ENCODE peak calls at places on chromosome 2, in nine cellular contexts. One of them, this sample, is unnamed.

GRCh38 chr2:159516241-159516758 is 100.0 kb downstream of the BAZ2B start:
- DNase-seq in MM.1S: peak; percentile 88
- DNase-seq in foreskin fibroblast: no peak
- DNase-seq in lung: no peak
- DNase-seq in heart left ventricle: no peak
- DNase-seq in uterus: no peak
- DNase-seq in Peyer's patch: no peak
- DNase-seq in GM23338: peak; percentile 53
- DNase-seq in fibroblast of lung: peak; percentile 52
- DNase-seq in this sample: peak; percentile 18

GRCh38 chr2:85112906-85113625 is 20.1 kb upstream of the TCF7L1 start:
- DNase-seq in uterus: no peak
- DNase-seq in foreskin fibroblast: no peak
- DNase-seq in GM23338: no peak
- DNase-seq in lung: no peak
- DNase-seq in MM.1S: no peak
- DNase-seq in Peyer's patch: no peak
- DNase-seq in heart left ventricle: no peak
- DNase-seq in fibroblast of lung: peak; percentile 27
- DNase-seq in this sample: peak; percentile 29

GRCh38 chr2:45170976-45171514 is 161.8 kb upstream of the SIX2 start:
- DNase-seq in MM.1S: no peak
- DNase-seq in fibroblast of lung: no peak
- DNase-seq in GM23338: peak; percentile 21
- DNase-seq in lung: no peak
- DNase-seq in uterus: no peak
- DNase-seq in heart left ventricle: no peak
- DNase-seq in foreskin fibroblast: no peak
- DNase-seq in Peyer's patch: no peak
- DNase-seq in this sample: no peak

GRCh38 chr2:46471705-46472104 is 7.7 kb upstream of the TMEM247 start:
- DNase-seq in fibroblast of lung: no peak
- DNase-seq in uterus: no peak
- DNase-seq in foreskin fibroblast: no peak
- DNase-seq in GM23338: no peak
- DNase-seq in heart left ventricle: no peak
- DNase-seq in lung: no peak
- DNase-seq in Peyer's patch: no peak
- DNase-seq in MM.1S: no peak
- DNase-seq in this sample: no peak

GRCh38 chr2:190119257-190119656 is 56.7 kb upstream of the MSTN start:
- DNase-seq in heart left ventricle: peak; percentile 19
- DNase-seq in MM.1S: no peak
- DNase-seq in Peyer's patch: no peak
- DNase-seq in lung: no peak
- DNase-seq in uterus: peak; percentile 25
- DNase-seq in fibroblast of lung: peak; percentile 25
- DNase-seq in GM23338: peak; percentile 87
- DNase-seq in foreskin fibroblast: no peak
- DNase-seq in this sample: no peak

GRCh38 chr2:28780496-28780895 is 28.9 kb downstream of the PPP1CB start:
- DNase-seq in uterus: no peak
- DNase-seq in fibroblast of lung: no peak
- DNase-seq in lung: no peak
- DNase-seq in MM.1S: no peak
- DNase-seq in heart left ventricle: no peak
- DNase-seq in foreskin fibroblast: no peak
- DNase-seq in Peyer's patch: no peak
- DNase-seq in GM23338: no peak
- DNase-seq in this sample: no peak

GRCh38 chr2:178427458-178427857 is 23.5 kb downstream of the PRKRA start:
- DNase-seq in fibroblast of lung: no peak
- DNase-seq in foreskin fibroblast: no peak
- DNase-seq in lung: no peak
- DNase-seq in heart left ventricle: no peak
- DNase-seq in Peyer's patch: no peak
- DNase-seq in GM23338: no peak
- DNase-seq in MM.1S: no peak
- DNase-seq in uterus: no peak
- DNase-seq in this sample: no peak

GRCh38 chr2:191318037-191318728 is 73.0 kb downstream of the MYO1B start:
- DNase-seq in foreskin fibroblast: peak; percentile 82
- DNase-seq in fibroblast of lung: peak; percentile 77
- DNase-seq in MM.1S: no peak
- DNase-seq in GM23338: no peak
- DNase-seq in Peyer's patch: no peak
- DNase-seq in uterus: no peak
- DNase-seq in lung: no peak
- DNase-seq in heart left ventricle: no peak
- DNase-seq in this sample: peak; percentile 55

GRCh38 chr2:39114771-39115170 is 6.1 kb downstream of the SOS1 start:
- DNase-seq in Peyer's patch: no peak
- DNase-seq in uterus: no peak
- DNase-seq in lung: no peak
- DNase-seq in fibroblast of lung: peak; percentile 63
- DNase-seq in foreskin fibroblast: no peak
- DNase-seq in MM.1S: no peak
- DNase-seq in heart left ventricle: no peak
- DNase-seq in GM23338: no peak
- DNase-seq in this sample: peak; percentile 21

GRCh38 chr2:77008925-77009706 is 513.1 kb downstream of the LRRTM4 start:
- DNase-seq in uterus: no peak
- DNase-seq in GM23338: peak; percentile 16
- DNase-seq in heart left ventricle: no peak
- DNase-seq in Peyer's patch: no peak
- DNase-seq in foreskin fibroblast: no peak
- DNase-seq in fibroblast of lung: peak; percentile 45
- DNase-seq in MM.1S: no peak
- DNase-seq in lung: no peak
- DNase-seq in this sample: no peak

GRCh38 chr2:109210431-109211200 is 81.6 kb downstream of the SH3RF3 start:
- DNase-seq in GM23338: no peak
- DNase-seq in heart left ventricle: no peak
- DNase-seq in MM.1S: no peak
- DNase-seq in uterus: no peak
- DNase-seq in foreskin fibroblast: no peak
- DNase-seq in fibroblast of lung: peak; percentile 46
- DNase-seq in Peyer's patch: no peak
- DNase-seq in lung: no peak
- DNase-seq in this sample: peak; percentile 41

GRCh38 chr2:240949791-240950705 is 43.9 kb downstream of the CROCC2 start:
- DNase-seq in fibroblast of lung: no peak
- DNase-seq in heart left ventricle: peak; percentile 9
- DNase-seq in lung: no peak
- DNase-seq in MM.1S: no peak
- DNase-seq in uterus: no peak
- DNase-seq in GM23338: no peak
- DNase-seq in foreskin fibroblast: no peak
- DNase-seq in Peyer's patch: no peak
- DNase-seq in this sample: no peak

GRCh38 chr2:111117666-111118454 is 2.9 kb upstream of the BCL2L11 start:
- DNase-seq in GM23338: peak; percentile 47
- DNase-seq in foreskin fibroblast: peak; percentile 57
- DNase-seq in MM.1S: peak; percentile 10
- DNase-seq in uterus: peak; percentile 43
- DNase-seq in lung: no peak
- DNase-seq in fibroblast of lung: peak; percentile 78
- DNase-seq in Peyer's patch: peak; percentile 71
- DNase-seq in heart left ventricle: peak; percentile 47
- DNase-seq in this sample: peak; percentile 47

GRCh38 chr2:26043862-26044736 is 10.2 kb downstream of the RAB10 start:
- DNase-seq in MM.1S: peak; percentile 66
- DNase-seq in Peyer's patch: no peak
- DNase-seq in foreskin fibroblast: peak; percentile 29
- DNase-seq in heart left ventricle: peak; percentile 31
- DNase-seq in uterus: no peak
- DNase-seq in GM23338: peak; percentile 52
- DNase-seq in fibroblast of lung: peak; percentile 35
- DNase-seq in lung: no peak
- DNase-seq in this sample: peak; percentile 55

GRCh38 chr2:237505188-237505939 is 18.3 kb downstream of the MLPH start:
- DNase-seq in Peyer's patch: no peak
- DNase-seq in uterus: no peak
- DNase-seq in heart left ventricle: no peak
- DNase-seq in MM.1S: no peak
- DNase-seq in GM23338: no peak
- DNase-seq in fibroblast of lung: no peak
- DNase-seq in lung: no peak
- DNase-seq in foreskin fibroblast: no peak
- DNase-seq in this sample: no peak

GRCh38 chr2:188466761-188467160 is 175.1 kb downstream of the GULP1 start:
- DNase-seq in heart left ventricle: no peak
- DNase-seq in lung: no peak
- DNase-seq in foreskin fibroblast: no peak
- DNase-seq in GM23338: no peak
- DNase-seq in Peyer's patch: no peak
- DNase-seq in fibroblast of lung: peak; percentile 14
- DNase-seq in uterus: no peak
- DNase-seq in MM.1S: no peak
- DNase-seq in this sample: no peak

GRCh38 chr2:27306136-27306535 is 2.1 kb downstream of the UCN start:
- DNase-seq in fibroblast of lung: no peak
- DNase-seq in GM23338: peak; percentile 46
- DNase-seq in Peyer's patch: no peak
- DNase-seq in lung: no peak
- DNase-seq in MM.1S: no peak
- DNase-seq in heart left ventricle: no peak
- DNase-seq in uterus: no peak
- DNase-seq in foreskin fibroblast: no peak
- DNase-seq in this sample: no peak

GRCh38 chr2:59875836-59876235 is 677.6 kb downstream of the BCL11A start:
- DNase-seq in heart left ventricle: no peak
- DNase-seq in lung: no peak
- DNase-seq in uterus: no peak
- DNase-seq in MM.1S: no peak
- DNase-seq in Peyer's patch: no peak
- DNase-seq in GM23338: no peak
- DNase-seq in fibroblast of lung: no peak
- DNase-seq in foreskin fibroblast: no peak
- DNase-seq in this sample: no peak

GRCh38 chr2:43105586-43106562 is 120.5 kb downstream of the ZFP36L2 start:
- DNase-seq in heart left ventricle: peak; percentile 72
- DNase-seq in MM.1S: no peak
- DNase-seq in Peyer's patch: no peak
- DNase-seq in uterus: peak; percentile 57
- DNase-seq in fibroblast of lung: peak; percentile 59
- DNase-seq in GM23338: peak; percentile 44
- DNase-seq in lung: peak; percentile 75
- DNase-seq in foreskin fibroblast: peak; percentile 56
- DNase-seq in this sample: peak; percentile 68
- TF ChIP-seq CTCF in heart left ventricle: no peak
- TF ChIP-seq CTCF in MM.1S: no peak
- TF ChIP-seq CTCF in Peyer's patch: peak; percentile 32
- TF ChIP-seq CTCF in uterus: no peak
- TF ChIP-seq CTCF in fibroblast of lung: peak; percentile 57
- TF ChIP-seq CTCF in GM23338: peak; percentile 34
- TF ChIP-seq CTCF in lung: no peak
- TF ChIP-seq CTCF in foreskin fibroblast: peak; percentile 43
- TF ChIP-seq CTCF in this sample: peak; percentile 53

GRCh38 chr2:68377137-68377780 is 12.2 kb downstream of the PLEK start:
- DNase-seq in fibroblast of lung: no peak
- DNase-seq in Peyer's patch: no peak
- DNase-seq in uterus: no peak
- DNase-seq in heart left ventricle: no peak
- DNase-seq in GM23338: no peak
- DNase-seq in foreskin fibroblast: no peak
- DNase-seq in MM.1S: no peak
- DNase-seq in lung: no peak
- DNase-seq in this sample: no peak
- H3K4me3 ChIP-seq in fibroblast of lung: no peak overlapping the region
- H3K4me3 ChIP-seq in Peyer's patch: no peak overlapping the region
- H3K4me3 ChIP-seq in uterus: no peak overlapping the region
- H3K4me3 ChIP-seq in heart left ventricle: no peak overlapping the region
- H3K4me3 ChIP-seq in GM23338: no peak overlapping the region
- H3K4me3 ChIP-seq in foreskin fibroblast: no peak overlapping the region
- H3K4me3 ChIP-seq in MM.1S: no peak overlapping the region
- H3K4me3 ChIP-seq in lung: no peak overlapping the region
- H3K4me3 ChIP-seq in this sample: no peak overlapping the region

GRCh38 chr2:117958186-117958585 is 55.7 kb downstream of the CCDC93 start:
- DNase-seq in heart left ventricle: no peak
- DNase-seq in uterus: no peak
- DNase-seq in foreskin fibroblast: peak; percentile 79
- DNase-seq in MM.1S: no peak
- DNase-seq in lung: peak; percentile 48
- DNase-seq in Peyer's patch: no peak
- DNase-seq in GM23338: no peak
- DNase-seq in fibroblast of lung: peak; percentile 73
- DNase-seq in this sample: peak; percentile 79

GRCh38 chr2:117952237-117952636 is 61.6 kb downstream of the CCDC93 start:
- DNase-seq in heart left ventricle: no peak
- DNase-seq in GM23338: no peak
- DNase-seq in lung: no peak
- DNase-seq in MM.1S: no peak
- DNase-seq in fibroblast of lung: no peak
- DNase-seq in Peyer's patch: no peak
- DNase-seq in foreskin fibroblast: no peak
- DNase-seq in uterus: no peak
- DNase-seq in this sample: no peak

GRCh38 chr2:117957616-117958015 is 56.3 kb downstream of the CCDC93 start:
- DNase-seq in fibroblast of lung: no peak
- DNase-seq in lung: no peak
- DNase-seq in Peyer's patch: no peak
- DNase-seq in foreskin fibroblast: no peak
- DNase-seq in MM.1S: no peak
- DNase-seq in GM23338: no peak
- DNase-seq in uterus: no peak
- DNase-seq in heart left ventricle: no peak
- DNase-seq in this sample: no peak

GRCh38 chr2:117960231-117960630 is 53.6 kb downstream of the CCDC93 start:
- DNase-seq in Peyer's patch: no peak
- DNase-seq in MM.1S: no peak
- DNase-seq in lung: no peak
- DNase-seq in foreskin fibroblast: peak; percentile 25
- DNase-seq in fibroblast of lung: peak; percentile 80
- DNase-seq in heart left ventricle: no peak
- DNase-seq in GM23338: no peak
- DNase-seq in uterus: no peak
- DNase-seq in this sample: no peak

GRCh38 chr2:117956036-117956791 is 57.7 kb downstream of the CCDC93 start:
- DNase-seq in heart left ventricle: no peak
- DNase-seq in lung: no peak
- DNase-seq in fibroblast of lung: no peak
- DNase-seq in GM23338: peak; percentile 24
- DNase-seq in MM.1S: no peak
- DNase-seq in Peyer's patch: no peak
- DNase-seq in foreskin fibroblast: no peak
- DNase-seq in uterus: no peak
- DNase-seq in this sample: no peak
- TF ChIP-seq CTCF in heart left ventricle: no peak
- TF ChIP-seq CTCF in lung: no peak
- TF ChIP-seq CTCF in fibroblast of lung: no peak
- TF ChIP-seq CTCF in GM23338: peak; percentile 33
- TF ChIP-seq CTCF in MM.1S: peak; percentile 23
- TF ChIP-seq CTCF in Peyer's patch: no peak
- TF ChIP-seq CTCF in foreskin fibroblast: peak; percentile 16
- TF ChIP-seq CTCF in uterus: no peak
- TF ChIP-seq CTCF in this sample: no peak

GRCh38 chr2:23589220-23589647 is 204.3 kb downstream of the KLHL29 start:
- DNase-seq in foreskin fibroblast: no peak
- DNase-seq in Peyer's patch: peak; percentile 13
- DNase-seq in fibroblast of lung: no peak
- DNase-seq in uterus: no peak
- DNase-seq in MM.1S: no peak
- DNase-seq in heart left ventricle: no peak
- DNase-seq in GM23338: no peak
- DNase-seq in lung: no peak
- DNase-seq in this sample: no peak
- H3K4me3 ChIP-seq in foreskin fibroblast: no peak overlapping the region
- H3K4me3 ChIP-seq in Peyer's patch: no peak overlapping the region
- H3K4me3 ChIP-seq in fibroblast of lung: no peak overlapping the region
- H3K4me3 ChIP-seq in uterus: no peak overlapping the region
- H3K4me3 ChIP-seq in MM.1S: no peak overlapping the region
- H3K4me3 ChIP-seq in heart left ventricle: no peak overlapping the region
- H3K4me3 ChIP-seq in GM23338: no peak overlapping the region
- H3K4me3 ChIP-seq in lung: no peak overlapping the region
- H3K4me3 ChIP-seq in this sample: no peak overlapping the region